ENCODE peak calls at places on chromosome 7, in four cellular contexts. D, G, C and T are unnamed samples.
A peak's percentile ranks its signal among the peaks of the same experiment; 100 is the strongest.

GRCh38 chr7:9250876-9251275 is 817.5 kb downstream of the NXPH1 start:
- DNase-seq in D (no peak), G (no peak), C (no peak), T (no peak)

GRCh38 chr7:127317447-127317961 is 64.8 kb upstream of the GRM8 start:
- DNase-seq in D (no peak), G (no peak), C (no peak), T (no peak)

GRCh38 chr7:129499915-129500463 is 2.3 kb upstream of the SMKR1 start:
- DNase-seq in D (no peak), G (no peak), C (no peak), T (no peak)

GRCh38 chr7:93890041-93890463 is 501 bp downstream of the TFPI2 start:
- DNase-seq in D (no peak), G (peak; percentile 23), C (peak; percentile 74), T (no peak)

GRCh38 chr7:117502338-117502737 is 22.5 kb downstream of the CFTR start:
- DNase-seq in D (no peak), G (no peak), C (no peak), T (no peak)

GRCh38 chr7:96407427-96407826 is 85.5 kb upstream of the SLC25A13 start:
- DNase-seq in D (no peak), G (no peak), C (no peak), T (no peak)

GRCh38 chr7:150854066-150855000 is 2.0 kb downstream of the AOC1 start:
- DNase-seq in D (no peak), G (peak; percentile 5), C (peak; percentile 38), T (no peak)

GRCh38 chr7:121420976-121421375 is 24.9 kb upstream of the FAM3C start:
- DNase-seq in D (peak; percentile 46), G (no peak), C (no peak), T (no peak)

GRCh38 chr7:132770055-132770454 is 193.8 kb upstream of the PLXNA4 start:
- DNase-seq in D (no peak), G (no peak), C (no peak), T (no peak)

GRCh38 chr7:158031820-158032424 is 555.7 kb downstream of the PTPRN2 start:
- DNase-seq in D (peak; percentile 23), G (no peak), C (no peak), T (no peak)

GRCh38 chr7:157701395-157701794 is 364.6 kb downstream of the DNAJB6 start:
- DNase-seq in D (no peak), G (no peak), C (no peak), T (no peak)

GRCh38 chr7:13988765-13989137 is 715 bp downstream of the ETV1 start:
- DNase-seq in D (no peak), G (peak; percentile 54), C (no peak), T (no peak)

GRCh38 chr7:138880881-138881577 is 83.0 kb upstream of the ATP6V0A4 start:
- DNase-seq in D (peak; percentile 40), G (peak; percentile 56), C (no peak), T (no peak)

GRCh38 chr7:5231811-5232484 is 41.9 kb downstream of the WIPI2 start:
- DNase-seq in D (no peak), G (no peak), C (no peak), T (no peak)

GRCh38 chr7:5232874-5233273 is 42.8 kb downstream of the WIPI2 start:
- DNase-seq in D (no peak), G (no peak), C (no peak), T (no peak)

GRCh38 chr7:5231116-5231515 is 41.1 kb downstream of the WIPI2 start:
- DNase-seq in D (no peak), G (no peak), C (no peak), T (no peak)

GRCh38 chr7:5230272-5231067 is 40.4 kb downstream of the WIPI2 start:
- DNase-seq in D (no peak), G (no peak), C (no peak), T (no peak)

DNA sequence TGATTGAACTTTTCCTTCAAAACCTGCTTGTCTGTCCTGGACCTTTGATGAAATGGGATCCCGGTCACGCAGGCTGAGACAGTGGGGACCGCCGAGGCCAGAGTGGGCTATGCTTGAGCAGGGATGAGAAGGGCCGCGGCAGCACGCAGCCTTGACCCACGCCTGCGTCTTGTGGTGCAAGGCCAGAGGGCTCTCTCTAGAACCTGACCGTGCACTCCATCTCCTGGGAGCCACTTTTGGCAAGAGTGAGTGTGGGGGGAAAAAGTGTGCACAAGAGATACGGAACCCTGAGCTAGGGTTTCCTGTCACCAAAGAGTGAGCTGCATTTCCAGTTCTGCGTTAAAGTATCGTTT is 42.4 kb downstream of the WIPI2 start:
- DNase-seq in D (no peak), G (no peak), C (no peak), T (no peak)
- H3K4me3 ChIP-seq in D (no peak overlapping the region), G (no peak overlapping the region), C (no peak overlapping the region), T (no peak overlapping the region)

DNA sequence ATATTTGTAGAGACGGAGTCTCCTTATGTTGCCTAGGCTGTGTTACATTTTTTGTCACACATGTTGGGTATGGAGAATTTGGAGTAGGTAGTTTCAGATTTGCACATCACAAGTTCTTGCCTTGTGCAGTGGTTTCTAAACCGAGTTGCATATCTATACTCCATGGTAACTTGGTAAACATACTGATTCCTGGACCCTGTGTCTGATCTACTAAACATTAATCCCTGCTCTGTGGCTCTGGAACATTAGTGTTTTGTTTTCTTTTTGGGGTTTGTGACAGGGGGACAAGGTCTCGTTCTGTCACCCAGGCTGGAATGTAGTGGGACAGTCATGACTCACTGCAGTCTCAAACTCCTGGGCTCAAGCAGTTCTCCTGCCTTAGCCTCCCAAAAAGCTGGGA is 24.7 kb downstream of the AUTS2 start:
- DNase-seq in D (no peak), G (no peak), C (no peak), T (no peak)
- TF ChIP-seq CTCF in D (no peak), G (no peak), C (no peak), T (no peak)

GRCh38 chr7:73851410-73852338 is 9.3 kb upstream of the TMEM270 start:
- DNase-seq in D (no peak), G (no peak), C (no peak), T (peak; percentile 91)
- TF ChIP-seq POLR2A in D (no peak), G (no peak), C (no peak), T (no peak)

GRCh38 chr7:125254521-125254920 is 324.9 kb upstream of the POT1 start:
- DNase-seq in D (no peak), G (no peak), C (no peak), T (no peak)
- H3K4me3 ChIP-seq in D (no peak overlapping the region), G (no peak overlapping the region), C (no peak overlapping the region), T (no peak overlapping the region)

GRCh38 chr7:101156277-101156676 is 2.0 kb downstream of the AP1S1 start:
- DNase-seq in D (no peak), G (no peak), C (no peak), T (no peak)
- TF ChIP-seq CTCF in D (no peak), G (no peak), C (peak; percentile 43), T (peak; percentile 28)

DNA sequence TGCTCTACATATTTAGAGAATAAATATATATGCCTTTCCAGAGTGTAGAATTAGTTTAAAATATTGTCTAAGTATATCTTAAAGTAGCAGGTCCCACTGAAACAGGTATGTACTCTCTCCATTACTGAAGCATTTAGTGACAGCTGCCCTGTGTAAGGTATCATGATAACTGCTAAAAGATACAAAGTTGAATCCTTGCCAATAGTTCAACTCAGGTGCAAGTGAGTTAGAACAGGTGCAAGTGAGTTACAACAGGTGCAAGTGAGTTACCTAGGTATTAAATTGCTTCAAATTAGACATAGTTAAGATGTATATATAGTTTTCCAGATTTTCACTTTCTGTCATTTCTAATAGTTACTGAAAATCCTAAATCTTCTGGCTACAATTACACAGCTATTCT is 119.1 kb downstream of the CNOT4 start:
- DNase-seq in D (no peak), G (no peak), C (no peak), T (no peak)
- TF ChIP-seq POLR2A in D (no peak), G (no peak), C (no peak), T (no peak)

DNA sequence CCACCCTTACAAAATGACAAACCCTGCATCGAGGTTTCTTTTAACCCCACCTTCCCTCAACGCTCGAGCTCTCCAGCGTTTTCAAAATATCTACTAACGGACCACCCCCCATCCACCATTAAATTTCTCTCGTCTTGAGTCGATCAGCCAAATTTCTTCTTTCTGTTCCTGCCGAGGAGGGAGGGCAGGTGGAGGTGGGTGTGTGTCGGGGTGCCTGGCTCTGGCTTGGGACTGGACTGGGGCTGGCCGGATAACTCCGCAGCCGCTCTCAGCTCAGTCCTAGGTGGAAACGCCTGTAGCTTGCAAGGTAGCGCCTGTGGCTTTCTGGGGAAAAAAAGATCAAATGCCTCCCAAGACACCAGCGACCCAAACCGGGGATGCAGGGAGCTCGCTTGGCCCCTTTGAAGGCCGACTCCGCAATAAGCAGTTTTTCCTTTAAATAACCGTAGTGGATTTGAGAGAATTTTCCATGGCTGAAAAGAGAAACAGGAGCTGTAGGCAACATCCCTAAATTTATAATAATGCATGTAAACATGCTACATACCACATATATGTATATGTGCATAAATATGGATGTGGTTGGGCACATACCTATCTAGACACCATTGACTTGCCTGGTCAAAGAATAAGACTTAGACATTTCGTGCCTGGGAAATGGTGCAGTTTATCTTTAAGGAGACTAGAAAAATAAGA is 1.9 kb upstream of the TMEM178B start:
- DNase-seq in D (no peak), G (peak; percentile 20), C (peak; percentile 74), T (no peak)
- H3K4me3 ChIP-seq in D (peak overlapping the region; percentile 49), G (peak overlapping the region; percentile 9), C (peak overlapping the region; percentile 86), T (no peak overlapping the region)

DNA sequence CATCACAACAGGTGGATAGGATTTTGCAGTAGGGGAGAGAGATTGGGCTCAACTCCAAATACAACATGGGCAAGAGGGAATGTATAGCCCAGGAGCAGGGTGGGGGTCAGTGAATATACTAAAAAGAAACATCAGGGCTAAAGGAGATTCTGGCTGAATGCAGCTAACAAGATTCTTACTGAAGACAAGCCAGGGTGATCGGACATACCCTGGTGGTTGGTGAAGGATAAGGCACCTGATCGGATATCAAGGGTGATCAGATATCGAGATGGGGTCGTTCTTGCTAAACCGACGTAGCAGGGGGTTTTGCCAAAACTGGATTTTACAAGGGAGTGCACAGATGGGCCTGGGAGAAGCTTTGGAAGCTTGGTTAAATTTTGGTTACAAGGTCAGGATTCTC is 34.4 kb downstream of the WIPF3 start:
- DNase-seq in D (no peak), G (no peak), C (no peak), T (no peak)
- TF ChIP-seq CTCF in D (no peak), G (no peak), C (no peak), T (no peak)

GRCh38 chr7:100837099-100837836 is 9.9 kb upstream of the EPHB4 start:
- DNase-seq in D (peak; percentile 90), G (peak; percentile 85), C (peak; percentile 88), T (no peak)
- TF ChIP-seq POLR2A in D (no peak), G (peak; percentile 27), C (no peak), T (no peak)